ENCODE peak calls at places on chromosomes 12 and 14, in six cellular contexts. O, E, X, K, J and R are unnamed samples.

GRCh38 chr12:43282106-43282505 is 269.9 kb downstream of the ADAMTS20 start:
- DNase-seq in O (peak; percentile 34), E (no peak), X (no peak), K (peak; percentile 74), J (no peak), R (no peak)

GRCh38 chr14:100159107-100159864 is at the start of gene DEGS2:
- DNase-seq in O (no peak), E (peak; percentile 40), X (peak; percentile 85), K (no peak), J (peak; percentile 52), R (no peak)

GRCh38 chr14:104782086-104782822 is 13.3 kb downstream of the AKT1 start:
- DNase-seq in O (no peak), E (no peak), X (no peak), K (no peak), J (no peak), R (no peak)

GRCh38 chr12:117872521-117873169 is 96.1 kb downstream of the KSR2 start:
- DNase-seq in O (no peak), E (no peak), X (no peak), K (no peak), J (no peak), R (no peak)

GRCh38 chr14:94306047-94306978 is 13.2 kb upstream of the SERPINA10 start:
- DNase-seq in O (no peak), E (no peak), X (no peak), K (no peak), J (no peak), R (no peak)

GRCh38 chr14:56686416-56686815 is 106.8 kb downstream of the TMEM260 start:
- DNase-seq in O (no peak), E (no peak), X (no peak), K (no peak), J (no peak), R (no peak)

GRCh38 chr14:22551597-22551982 is 37.4 kb downstream of the DAD1 start:
- DNase-seq in O (no peak), E (no peak), X (no peak), K (no peak), J (no peak), R (no peak)

GRCh38 chr14:50714452-50715073 is 46.5 kb upstream of the SAV1 start:
- DNase-seq in O (peak; percentile 33), E (no peak), X (no peak), K (peak; percentile 63), J (no peak), R (no peak)

GRCh38 chr12:65643595-65644386 is 180.5 kb upstream of the HMGA2 start:
- DNase-seq in O (no peak), E (no peak), X (no peak), K (no peak), J (no peak), R (no peak)

GRCh38 chr14:90644882-90645281 is 171.3 kb downstream of the TTC7B start:
- DNase-seq in O (no peak), E (no peak), X (no peak), K (peak; percentile 90), J (no peak), R (no peak)